ENCODE peak calls at places on chromosomes 2 and 18, in nine cellular contexts. C is neuronal stem cell; L is IMR-90; O is DND-41; U is substantia nigra; X is spleen; M is cardiac muscle cell; Q is effector memory CD4-positive, alpha-beta T cell; S is RWPE1. A is an unnamed sample.

GRCh38 chr2:184554736-184555135 is 43.6 kb upstream of the ZNF804A start:
- DNase-seq in C (no peak), L (peak; percentile 10), O (no peak), U (no peak), X (no peak), M (no peak), Q (no peak), S (peak; percentile 8), A (no peak)

GRCh38 chr18:46067431-46068007 is 4.5 kb downstream of the PSTPIP2 start:
- DNase-seq in C (no peak), L (peak; percentile 40), O (no peak), U (no peak), X (no peak), M (peak; percentile 29), Q (no peak), S (no peak), A (no peak)

GRCh38 chr2:64226611-64227010 is 82.4 kb upstream of the PELI1 start:
- DNase-seq in C (no peak), L (no peak), O (no peak), U (no peak), X (no peak), M (no peak), Q (no peak), S (no peak), A (no peak)

GRCh38 chr2:33000986-33001385 is 54.2 kb downstream of the LTBP1 start:
- DNase-seq in C (no peak), L (peak; percentile 80), O (no peak), U (no peak), X (no peak), M (no peak), Q (no peak), S (no peak), A (no peak)

GRCh38 chr2:198973785-198974184 is 484.0 kb downstream of the SATB2 start:
- DNase-seq in C (no peak), L (no peak), O (no peak), U (no peak), X (no peak), M (no peak), Q (no peak), S (no peak), A (no peak)

GRCh38 chr2:201854221-201854801 is 48.0 kb downstream of the CDK15 start:
- DNase-seq in C (no peak), L (peak; percentile 99), O (no peak), U (no peak), X (no peak), M (peak; percentile 90), Q (no peak), S (peak; percentile 73), A (no peak)

GRCh38 chr2:115294999-115295398 is 852.6 kb downstream of the DPP10 start:
- DNase-seq in C (peak; percentile 41), L (no peak), O (no peak), U (no peak), X (no peak), M (no peak), Q (no peak), S (no peak), A (no peak)

GRCh38 chr2:101012706-101013181 is 10.7 kb downstream of the RPL31 start:
- DNase-seq in C (peak; percentile 52), L (peak; percentile 45), O (peak; percentile 48), U (no peak), X (no peak), M (peak; percentile 59), Q (no peak), S (no peak), A (peak; percentile 39)

GRCh38 chr2:41928593-41928992 is 119.2 kb upstream of the PKDCC start:
- DNase-seq in C (no peak), L (peak; percentile 80), O (no peak), U (no peak), X (no peak), M (peak; percentile 85), Q (no peak), S (peak; percentile 82), A (no peak)

GRCh38 chr2:10140841-10141610 is 18.5 kb downstream of the RRM2 start:
- DNase-seq in C (no peak), L (no peak), O (no peak), U (no peak), X (peak; percentile 41), M (no peak), Q (no peak), S (no peak), A (no peak)

GRCh38 chr2:172086349-172087190 is 1.3 kb downstream of the DLX1 start:
- DNase-seq in C (peak; percentile 89), L (no peak), O (no peak), U (no peak), X (peak; percentile 84), M (no peak), Q (peak; percentile 38), S (no peak), A (peak; percentile 63)

GRCh38 chr2:127621981-127622431 is 23.9 kb upstream of the GPR17 start:
- DNase-seq in C (no peak), L (no peak), O (no peak), U (no peak), X (peak; percentile 73), M (no peak), Q (no peak), S (no peak), A (no peak)

GRCh38 chr18:3594760-3595241 is 144.8 kb downstream of the TGIF1 start:
- DNase-seq in C (no peak), L (peak; percentile 49), O (peak; percentile 73), U (no peak), X (no peak), M (peak; percentile 72), Q (no peak), S (no peak), A (peak; percentile 63)

GRCh38 chr18:40987581-40987980 is 967.5 kb upstream of the PIK3C3 start:
- DNase-seq in C (no peak), L (no peak), O (no peak), U (no peak), X (no peak), M (no peak), Q (no peak), S (no peak), A (no peak)

GRCh38 chr2:20524412-20525040 is 77.7 kb downstream of the RHOB start:
- DNase-seq in C (no peak), L (no peak), O (no peak), U (peak; percentile 55), X (no peak), M (peak; percentile 61), Q (no peak), S (no peak), A (no peak)

GRCh38 chr2:197028230-197028629 is 101.7 kb upstream of the PGAP1 start:
- DNase-seq in C (no peak), L (peak; percentile 84), O (peak; percentile 49), U (no peak), X (no peak), M (peak; percentile 87), Q (no peak), S (peak; percentile 8), A (no peak)

GRCh38 chr2:73716518-73717250 is 20.5 kb downstream of the TPRKB start:
- DNase-seq in C (no peak), L (peak; percentile 57), O (no peak), U (no peak), X (no peak), M (peak; percentile 94), Q (no peak), S (no peak), A (no peak)

GRCh38 chr2:10385501-10385900 is 62.6 kb downstream of the ODC1 start:
- DNase-seq in C (no peak), L (no peak), O (no peak), U (no peak), X (no peak), M (no peak), Q (no peak), S (no peak), A (no peak)

GRCh38 chr2:66436546-66436945 is 1.6 kb downstream of the MEIS1 start:
- DNase-seq in C (no peak), L (no peak), O (no peak), U (no peak), X (no peak), M (no peak), Q (no peak), S (no peak), A (no peak)

GRCh38 chr2:188853307-188853706 is 120.9 kb upstream of the COL3A1 start:
- DNase-seq in C (no peak), L (peak; percentile 96), O (no peak), U (no peak), X (no peak), M (peak; percentile 93), Q (no peak), S (no peak), A (no peak)

DNA sequence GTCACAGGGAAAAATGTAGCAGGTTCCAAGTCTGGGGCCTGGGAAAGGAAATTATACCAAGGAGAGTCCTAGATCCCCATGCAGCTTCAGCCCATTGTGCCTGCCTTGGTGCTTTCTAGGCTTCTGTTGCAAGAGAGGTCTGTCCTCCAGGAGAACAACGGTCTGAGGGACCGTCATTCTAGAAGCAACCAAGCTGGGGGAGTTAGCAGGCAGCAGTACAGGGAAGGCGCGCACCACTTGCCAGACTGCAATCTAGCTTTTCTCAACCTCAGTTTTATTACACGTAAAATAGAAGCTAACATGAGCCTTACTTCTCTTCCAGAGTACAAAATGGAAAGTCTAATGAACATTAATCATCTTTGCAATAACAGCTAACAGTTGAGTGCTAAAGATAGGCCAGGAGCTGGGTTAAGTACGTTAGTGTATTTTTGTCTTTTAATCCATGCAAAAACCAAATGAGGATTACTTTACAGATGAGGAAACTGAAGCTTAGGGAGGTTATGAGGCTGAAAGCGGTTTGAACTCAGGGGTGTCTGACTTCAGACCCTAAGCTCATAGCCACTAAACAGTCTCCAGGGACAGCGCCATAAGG is 1.9 kb downstream of the TCF23 start:
- DNase-seq in C (no peak), L (no peak), O (no peak), U (no peak), X (peak; percentile 21), M (no peak), Q (no peak), S (no peak), A (no peak)
- H3K27ac ChIP-seq in C (no peak overlapping the region), L (no peak overlapping the region), O (no peak overlapping the region), U (no peak overlapping the region), X (no peak overlapping the region), M (no peak overlapping the region), Q (no peak overlapping the region), S (no peak overlapping the region), A (no peak overlapping the region)

GRCh38 chr2:141492816-141493215 is 638.0 kb downstream of the LRP1B start:
- DNase-seq in C (no peak), L (no peak), O (no peak), U (no peak), X (no peak), M (no peak), Q (no peak), S (no peak), A (no peak)
- H3K27ac ChIP-seq in C (no peak overlapping the region), L (no peak overlapping the region), O (no peak overlapping the region), U (no peak overlapping the region), X (no peak overlapping the region), M (no peak overlapping the region), Q (no peak overlapping the region), S (no peak overlapping the region), A (no peak overlapping the region)

GRCh38 chr18:38940863-38941531 is 1375.4 kb upstream of the CELF4 start:
- DNase-seq in C (no peak), L (peak; percentile 53), O (peak; percentile 56), U (no peak), X (no peak), M (peak; percentile 23), Q (peak; percentile 36), S (peak; percentile 21), A (peak; percentile 67)
- H3K27ac ChIP-seq in C (no peak overlapping the region), L (no peak overlapping the region), O (peak overlapping the region; percentile 48), U (no peak overlapping the region), X (peak overlapping the region; percentile 26), M (no peak overlapping the region), Q (peak overlapping the region; percentile 84), S (no peak overlapping the region), A (peak overlapping the region; percentile 62)

GRCh38 chr2:120904379-120904778 is 168.7 kb downstream of the GLI2 start:
- DNase-seq in C (no peak), L (no peak), O (no peak), U (no peak), X (no peak), M (no peak), Q (no peak), S (no peak), A (no peak)
- H3K27ac ChIP-seq in C (no peak overlapping the region), L (no peak overlapping the region), O (no peak overlapping the region), U (no peak overlapping the region), X (no peak overlapping the region), M (peak overlapping the region; percentile 42), Q (no peak overlapping the region), S (no peak overlapping the region), A (no peak overlapping the region)